ENCODE peak calls at places on chromosome 12, in ten cellular contexts. G is endothelial cell, L is hepatocyte, P is endothelial cell of umbilical vein, B is MM.1S, S is astrocyte of the spinal cord, C is GM12865, N is astrocyte, W is AG09319, Y is dorsolateral prefrontal cortex. H is an unnamed sample.
A peak's percentile ranks its signal among the peaks of the same experiment; 100 is the strongest.

GRCh38 chr12:51397670-51398069 is 6.5 kb upstream of the GALNT6 start:
- DNase-seq in Y (no peak), L (no peak), C (no peak), N (no peak), B (no peak), W (no peak), G (no peak), S (no peak), P (no peak), H (no peak)

GRCh38 chr12:57204454-57204853 is 12.1 kb upstream of the NXPH4 start:
- DNase-seq in B (no peak), N (no peak), P (no peak), Y (no peak), L (no peak), G (no peak), W (no peak), S (no peak), C (no peak), H (no peak)

GRCh38 chr12:50845021-50845647 is 2.4 kb downstream of the TMPRSS12 start:
- DNase-seq in B (no peak), P (no peak), Y (no peak), W (no peak), S (no peak), L (no peak), C (no peak), N (no peak), G (no peak), H (peak; percentile 15)

GRCh38 chr12:43345023-43345422 is 207.0 kb downstream of the ADAMTS20 start:
- DNase-seq in Y (no peak), L (no peak), B (no peak), N (no peak), P (no peak), W (no peak), C (no peak), S (no peak), G (no peak), H (no peak)

GRCh38 chr12:96398422-96399080 is 1.7 kb downstream of the CDK17 start:
- DNase-seq in C (peak; percentile 31), B (peak; percentile 24), S (peak; percentile 51), N (no peak), L (no peak), W (no peak), G (no peak), Y (no peak), P (peak; percentile 63), H (no peak)

GRCh38 chr12:51980051-51980808 is 26.5 kb upstream of the TAMALIN start:
- DNase-seq in W (no peak), C (peak; percentile 67), Y (peak; percentile 73), S (peak; percentile 60), N (no peak), G (peak; percentile 61), L (peak; percentile 80), P (peak; percentile 84), B (peak; percentile 61), H (peak; percentile 74)

GRCh38 chr12:130826151-130826801 is 12.8 kb downstream of the STX2 start:
- DNase-seq in P (peak; percentile 7), W (no peak), G (peak; percentile 71), L (peak; percentile 48), C (peak; percentile 41), N (peak; percentile 26), S (peak; percentile 39), Y (no peak), B (no peak), H (peak; percentile 63)

GRCh38 chr12:62603061-62603810 is 136.6 kb downstream of the MON2 start:
- DNase-seq in G (peak; percentile 82), C (peak; percentile 95), L (peak; percentile 95), Y (peak; percentile 82), B (peak; percentile 92), P (peak; percentile 90), W (peak; percentile 70), S (peak; percentile 91), N (peak; percentile 69), H (peak; percentile 81)

GRCh38 chr12:108335349-108336119 is 3.6 kb downstream of the CMKLR1 start:
- DNase-seq in L (no peak), S (no peak), C (peak; percentile 92), G (no peak), Y (no peak), W (no peak), B (peak; percentile 75), N (no peak), P (no peak), H (no peak)

GRCh38 chr12:119383206-119383605 is 48.7 kb downstream of the CCDC60 start:
- DNase-seq in P (no peak), L (no peak), W (no peak), B (no peak), Y (no peak), G (no peak), S (no peak), N (no peak), C (peak; percentile 11), H (no peak)

GRCh38 chr12:40942326-40942725 is 245.8 kb upstream of the PDZRN4 start:
- DNase-seq in P (no peak), L (peak; percentile 14), G (no peak), W (no peak), C (no peak), N (peak; percentile 62), Y (no peak), S (peak; percentile 34), B (no peak), H (peak; percentile 5)

GRCh38 chr12:100672075-100672592 is 98.7 kb downstream of the GAS2L3 start:
- DNase-seq in N (no peak), P (peak; percentile 6), B (peak; percentile 15), W (no peak), C (peak; percentile 45), Y (no peak), S (no peak), G (peak; percentile 45), L (no peak), H (no peak)

GRCh38 chr12:78863482-78864427 is 819 bp upstream of the SYT1 start:
- DNase-seq in L (peak; percentile 57), S (peak; percentile 73), G (peak; percentile 55), W (no peak), C (peak; percentile 44), B (peak; percentile 86), Y (peak; percentile 48), N (peak; percentile 65), P (peak; percentile 66), H (peak; percentile 72)
- TF ChIP-seq CTCF in L (no peak), S (no peak), G (no peak), W (no peak), C (no peak), B (no peak), Y (no peak), N (no peak), P (no peak), H (no peak)

GRCh38 chr12:103785243-103786031 is 55.6 kb downstream of the NT5DC3 start:
- DNase-seq in G (no peak), N (no peak), P (no peak), B (no peak), Y (no peak), L (no peak), C (no peak), W (no peak), S (no peak), H (no peak)

GRCh38 chr12:103780992-103781391 is 60.0 kb downstream of the NT5DC3 start:
- DNase-seq in C (no peak), L (no peak), N (no peak), B (no peak), G (no peak), W (no peak), Y (no peak), P (no peak), S (no peak), H (no peak)

GRCh38 chr12:103786201-103786600 is 54.8 kb downstream of the NT5DC3 start:
- DNase-seq in L (no peak), C (no peak), P (no peak), N (no peak), W (no peak), Y (no peak), B (no peak), G (no peak), S (no peak), H (no peak)

GRCh38 chr12:103782399-103782798 is 58.6 kb downstream of the NT5DC3 start:
- DNase-seq in G (no peak), S (no peak), N (no peak), W (no peak), B (no peak), P (no peak), Y (no peak), C (no peak), L (no peak), H (no peak)

DNA sequence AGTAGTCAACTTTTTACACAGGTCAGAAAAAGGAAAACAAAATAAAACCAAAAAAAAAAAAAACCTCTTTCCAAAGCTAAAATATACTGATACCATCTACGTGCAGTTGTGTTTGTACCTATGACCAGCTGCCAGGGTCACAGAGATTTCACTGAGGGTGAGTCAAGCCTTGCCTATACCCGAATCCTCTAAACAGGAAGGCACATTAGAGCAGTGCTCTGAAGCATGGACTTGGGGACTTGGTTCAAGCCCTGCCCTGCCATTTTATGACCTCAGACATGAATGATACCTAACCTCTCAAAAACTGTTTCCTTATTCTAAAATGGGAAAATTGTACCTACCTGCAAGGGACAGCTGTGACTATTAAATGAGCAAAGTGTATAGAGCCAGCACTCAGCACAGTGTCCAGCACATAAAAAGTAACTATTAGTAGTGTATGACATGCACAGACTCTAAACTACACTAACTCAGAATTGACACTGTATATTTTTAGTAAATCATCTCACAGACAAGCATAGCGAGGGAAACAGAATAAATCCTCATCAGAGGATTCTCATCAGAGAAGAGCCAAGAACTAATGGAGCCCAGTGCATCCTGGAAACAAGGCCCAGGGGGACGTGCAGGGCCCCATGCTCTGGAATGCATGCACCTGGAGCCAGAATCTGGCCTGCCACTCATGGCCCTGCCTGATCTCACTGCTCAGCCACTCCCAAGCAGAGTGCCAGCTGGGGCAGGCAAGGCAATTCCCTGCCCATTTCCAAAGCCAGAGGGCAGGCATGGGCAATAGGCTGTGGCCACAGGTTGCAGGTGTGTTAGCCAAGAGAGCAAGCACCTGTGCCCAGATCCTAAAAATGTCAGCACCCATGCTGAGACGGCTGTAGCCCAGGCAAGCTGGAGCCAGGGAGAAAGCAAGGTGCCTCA is 57.0 kb downstream of the NT5DC3 start:
- DNase-seq in L (no peak), P (no peak), N (no peak), Y (no peak), S (no peak), G (no peak), W (no peak), C (no peak), B (no peak), H (no peak)
- TF ChIP-seq CTCF in L (no peak), P (no peak), N (no peak), Y (no peak), S (no peak), G (no peak), W (no peak), C (no peak), B (no peak), H (no peak)

GRCh38 chr12:77914089-77914488 is 83.4 kb downstream of the NAV3 start:
- DNase-seq in Y (no peak), B (no peak), N (no peak), P (no peak), C (no peak), S (no peak), L (no peak), W (no peak), G (no peak), H (no peak)
- TF ChIP-seq CTCF in Y (no peak), B (no peak), N (no peak), P (no peak), C (no peak), S (no peak), L (peak; percentile 12), W (no peak), G (no peak), H (no peak)

DNA sequence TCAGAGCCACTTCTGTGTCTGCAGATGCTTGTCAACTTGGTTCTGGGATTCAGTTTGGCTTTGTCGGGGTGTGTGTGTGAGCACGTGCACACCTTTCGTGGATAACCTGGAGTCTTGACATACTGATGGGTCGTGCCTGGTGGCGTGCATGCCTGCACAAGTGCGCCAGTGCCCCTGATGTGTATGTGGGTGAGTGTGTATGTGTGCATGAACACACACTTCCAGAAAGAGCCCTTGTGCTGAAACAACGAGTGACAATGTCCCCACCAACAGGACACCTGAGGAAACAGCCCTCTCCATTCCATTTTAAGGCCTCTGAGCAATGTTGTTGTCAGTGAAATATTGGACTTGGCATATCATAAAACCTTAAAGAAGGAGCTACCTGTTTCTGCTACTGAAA is 53.9 kb downstream of the SMUG1 start:
- DNase-seq in S (no peak), C (no peak), B (no peak), G (no peak), N (no peak), P (no peak), W (no peak), L (peak; percentile 57), Y (no peak), H (no peak)
- TF ChIP-seq CTCF in S (no peak), C (no peak), B (no peak), G (no peak), N (no peak), P (no peak), W (no peak), L (peak; percentile 38), Y (no peak), H (no peak)